ENCODE peak calls at places on chromosomes 6 and 20, in six cellular contexts. G is K562, M is stomach, B is IMR-90, X is breast epithelium, R is heart left ventricle. N is an unnamed sample.

GRCh38 chr20:57838670-57839142 is 128.9 kb upstream of the PMEPA1 start:
- DNase-seq in M (no peak), R (no peak), X (no peak), B (no peak), G (no peak), N (no peak)

GRCh38 chr6:76681781-76682180 is 609.3 kb upstream of the IMPG1 start:
- DNase-seq in M (no peak), X (no peak), R (no peak), G (no peak), B (no peak), N (no peak)

GRCh38 chr6:33936911-33937310 is 133.1 kb upstream of the MLN start:
- DNase-seq in R (no peak), X (no peak), G (no peak), M (no peak), B (no peak), N (no peak)

GRCh38 chr6:7906741-7907140 is 3.8 kb downstream of the TXNDC5 start:
- DNase-seq in M (no peak), B (no peak), X (no peak), G (no peak), R (no peak), N (no peak)

GRCh38 chr20:32975698-32976674 is 28.2 kb downstream of the SUN5 start:
- DNase-seq in X (no peak), B (no peak), M (no peak), G (no peak), R (peak), N (no peak)

GRCh38 chr6:89834884-89835792 is 5.5 kb downstream of the CASP8AP2 start:
- DNase-seq in M (no peak), G (no peak), B (peak), R (no peak), X (no peak), N (no peak)

GRCh38 chr6:4192627-4193026 is 57.3 kb upstream of the ECI2 start:
- DNase-seq in R (no peak), G (no peak), B (no peak), X (no peak), M (no peak), N (no peak)

GRCh38 chr20:53872081-53872541 is 198.3 kb downstream of the BCAS1 start:
- DNase-seq in X (no peak), G (no peak), R (no peak), B (no peak), M (no peak), N (no peak)

GRCh38 chr6:20400476-20401402 is 940 bp upstream of the E2F3 start:
- DNase-seq in B (no peak), R (peak), G (peak), M (no peak), X (no peak), N (peak)

GRCh38 chr6:166814386-166814785 is 142.0 kb downstream of the RNASET2 start:
- DNase-seq in R (no peak), M (no peak), X (no peak), G (no peak), B (no peak), N (no peak)

GRCh38 chr20:34316191-34316814 is 13.1 kb upstream of the AHCY start:
- DNase-seq in G (no peak), B (peak), R (no peak), X (no peak), M (no peak), N (no peak)

GRCh38 chr20:7667194-7667593 is 273.1 kb downstream of the HAO1 start:
- DNase-seq in G (no peak), B (no peak), X (no peak), M (no peak), R (no peak), N (no peak)

DNA sequence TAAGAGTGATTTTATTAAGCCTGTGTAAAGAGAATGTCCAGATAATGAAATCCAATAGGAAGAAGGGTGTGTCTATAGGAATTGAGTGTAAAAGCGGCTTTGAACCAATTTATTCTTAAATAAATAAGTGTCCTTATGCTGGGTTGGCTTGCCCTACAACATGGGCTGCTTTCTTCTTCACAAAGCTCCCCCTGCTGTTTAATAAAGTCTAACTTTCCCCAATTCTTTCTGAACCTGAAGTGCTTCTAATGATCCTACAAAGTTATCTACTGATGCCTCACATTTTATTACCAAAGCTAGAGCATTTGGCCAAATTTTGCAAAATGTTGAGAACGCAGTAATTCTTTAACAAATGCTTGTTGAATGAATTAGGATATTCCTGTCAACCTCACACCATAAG is 36.3 kb upstream of the SIRT5 start:
- DNase-seq in B (peak), R (no peak), G (peak), X (no peak), M (no peak), N (no peak)
- TF ChIP-seq CTCF in B (peak), R (peak), G (peak), X (no peak), M (no peak), N (peak)

DNA sequence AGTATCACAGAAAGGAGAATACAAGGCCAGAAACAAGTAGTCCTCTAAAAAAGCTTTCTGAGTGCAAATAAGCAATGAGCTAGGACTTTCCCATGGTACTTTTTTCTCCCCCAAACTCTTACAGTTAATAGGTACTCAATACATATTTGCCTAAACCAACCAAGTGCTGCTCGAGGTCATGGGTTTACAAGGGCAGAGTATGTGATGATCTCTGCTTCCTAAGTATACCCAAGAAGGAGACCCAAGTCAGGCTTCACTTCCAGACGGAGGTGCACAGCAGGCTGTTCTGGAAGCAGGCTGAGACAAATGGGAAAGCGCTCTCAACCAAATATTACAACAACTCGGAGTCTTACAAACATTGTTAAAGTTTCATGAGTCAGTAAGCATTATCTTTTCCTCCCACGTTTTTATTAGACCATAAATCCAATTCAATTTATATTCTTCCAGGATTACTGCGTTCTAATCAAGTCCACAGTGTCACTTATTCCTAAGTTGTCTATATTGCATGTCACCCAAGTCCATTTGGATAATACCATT is 8.1 kb downstream of the FYN start:
- DNase-seq in X (no peak), G (no peak), R (no peak), B (no peak), M (no peak), N (no peak)
- H3K27ac ChIP-seq in X (no peak), G (no peak), R (no peak), B (no peak), M (no peak), N (no peak)

DNA sequence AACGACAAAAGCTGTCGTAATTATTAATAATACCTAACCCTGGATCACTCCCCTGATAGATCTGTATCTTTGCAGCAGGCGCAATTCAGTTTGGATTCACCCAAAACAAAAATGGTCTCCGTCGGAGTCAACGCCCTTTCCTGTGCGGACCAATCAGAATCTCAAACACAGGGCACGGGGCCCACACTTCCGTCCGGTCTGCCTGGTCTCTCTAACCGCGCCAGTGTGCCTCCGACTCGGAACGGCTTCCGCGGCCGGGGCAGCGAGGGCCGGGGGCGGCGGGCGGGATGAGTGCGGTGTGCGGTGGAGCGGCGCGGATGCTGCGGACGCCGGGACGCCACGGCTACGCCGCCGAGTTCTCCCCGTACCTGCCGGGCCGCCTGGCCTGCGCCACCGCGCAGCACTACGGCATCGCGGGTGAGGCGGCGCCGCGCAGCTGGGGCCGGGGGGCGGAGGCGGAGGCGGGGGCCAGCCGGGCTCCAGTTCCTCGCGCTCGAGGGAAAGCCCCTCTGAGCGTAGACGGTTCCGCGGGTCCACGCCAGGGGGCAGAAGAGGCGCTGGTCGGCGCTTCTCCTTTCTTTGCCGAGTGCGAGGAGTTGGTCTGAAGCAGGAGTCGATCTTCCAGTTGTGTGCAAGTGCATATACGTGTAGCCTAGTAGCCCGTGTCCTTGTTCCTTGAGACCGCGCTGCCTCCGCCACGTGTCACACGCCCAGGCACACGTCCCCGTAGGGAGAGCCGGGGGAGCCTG is at the start of gene PEX7:
- DNase-seq in M (peak), X (peak), G (peak), B (peak), R (peak), N (peak)
- TF ChIP-seq POLR2A in M (no peak), X (peak), G (peak), B (peak), R (peak), N (peak)

DNA sequence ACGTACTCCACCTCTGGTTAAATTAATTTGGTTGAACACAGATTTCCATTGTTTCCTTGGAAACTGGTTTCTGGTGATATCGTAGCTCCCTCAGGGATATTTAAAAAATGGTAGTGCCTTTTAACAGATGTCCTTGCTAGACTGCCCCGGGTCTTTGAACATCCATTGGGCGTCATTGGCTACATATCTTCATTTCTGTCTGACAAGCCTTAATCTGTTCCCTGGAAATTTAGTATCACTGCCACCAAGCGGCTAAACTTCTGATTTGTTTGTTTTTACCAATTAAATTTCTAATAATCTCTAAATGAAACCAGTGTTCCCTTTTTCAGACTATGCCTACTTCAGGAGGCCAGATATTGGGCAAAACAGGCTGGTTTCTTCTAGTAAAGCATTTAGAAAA is 249.3 kb downstream of the ZFAND3 start:
- DNase-seq in M (no peak), X (no peak), B (no peak), R (peak), G (no peak), N (no peak)
- TF ChIP-seq CTCF in M (no peak), X (no peak), B (no peak), R (no peak), G (no peak), N (no peak)

DNA sequence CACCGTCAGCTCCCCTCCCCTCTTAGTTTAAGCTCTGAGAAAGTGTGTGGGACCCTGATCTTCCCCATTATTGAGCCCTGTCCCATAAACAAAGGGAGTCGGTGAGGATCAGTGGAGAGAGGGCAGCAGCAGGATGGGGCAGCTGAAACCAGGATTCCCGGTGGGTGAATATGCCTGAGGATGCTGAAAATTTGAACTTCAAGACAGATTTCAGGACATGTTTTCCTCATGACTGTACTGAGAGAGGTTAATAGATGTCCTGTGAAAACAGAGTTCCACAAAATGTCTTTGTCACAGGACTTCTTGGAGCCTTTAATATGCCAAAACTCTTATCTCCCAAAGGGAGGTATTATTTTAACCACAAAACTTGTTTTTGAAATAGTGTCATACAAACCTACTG is 53.5 kb upstream of the SLC22A16 start:
- DNase-seq in R (no peak), X (no peak), B (peak), M (no peak), G (no peak), N (no peak)
- H3K27ac ChIP-seq in R (no peak), X (no peak), B (peak), M (no peak), G (no peak), N (no peak)

GRCh38 chr20:23049933-23050838 is 714 bp upstream of the THBD start:
- DNase-seq in B (no peak), M (peak), X (no peak), R (peak), G (no peak), N (peak)
- TF ChIP-seq POLR2A in B (no peak), M (no peak), X (no peak), R (no peak), G (no peak), N (no peak)

GRCh38 chr6:79045966-79046365 is 32.1 kb downstream of the PHIP start:
- DNase-seq in G (no peak), B (no peak), X (no peak), M (no peak), R (no peak), N (no peak)

GRCh38 chr6:79042799-79043126 is 35.3 kb downstream of the PHIP start:
- DNase-seq in B (no peak), R (no peak), M (no peak), G (no peak), X (no peak), N (no peak)

GRCh38 chr6:79047072-79047471 is 31.0 kb downstream of the PHIP start:
- DNase-seq in B (no peak), G (no peak), M (no peak), X (no peak), R (no peak), N (no peak)

DNA sequence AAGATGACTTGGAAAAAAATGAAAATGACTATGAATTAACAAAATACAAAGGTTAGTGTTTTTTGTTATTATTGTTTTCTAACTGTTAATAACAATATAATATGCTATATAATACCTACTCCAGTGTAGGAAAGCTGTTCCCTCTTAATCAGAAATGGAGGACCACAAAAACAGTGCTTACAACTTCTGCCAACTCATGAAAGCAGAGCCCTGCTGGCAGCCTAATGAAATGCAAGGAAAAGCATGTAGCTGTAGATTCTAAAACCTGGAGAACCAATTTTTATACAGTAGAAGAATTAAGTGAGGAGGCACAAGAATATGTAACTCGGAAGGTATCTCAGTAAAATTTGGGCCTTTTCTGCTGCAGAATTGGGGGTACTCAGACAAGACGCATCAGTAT is 29.4 kb downstream of the PHIP start:
- DNase-seq in G (peak), M (no peak), R (no peak), B (peak), X (no peak), N (no peak)
- TF ChIP-seq CTCF in G (peak), M (no peak), R (no peak), B (peak), X (no peak), N (no peak)

DNA sequence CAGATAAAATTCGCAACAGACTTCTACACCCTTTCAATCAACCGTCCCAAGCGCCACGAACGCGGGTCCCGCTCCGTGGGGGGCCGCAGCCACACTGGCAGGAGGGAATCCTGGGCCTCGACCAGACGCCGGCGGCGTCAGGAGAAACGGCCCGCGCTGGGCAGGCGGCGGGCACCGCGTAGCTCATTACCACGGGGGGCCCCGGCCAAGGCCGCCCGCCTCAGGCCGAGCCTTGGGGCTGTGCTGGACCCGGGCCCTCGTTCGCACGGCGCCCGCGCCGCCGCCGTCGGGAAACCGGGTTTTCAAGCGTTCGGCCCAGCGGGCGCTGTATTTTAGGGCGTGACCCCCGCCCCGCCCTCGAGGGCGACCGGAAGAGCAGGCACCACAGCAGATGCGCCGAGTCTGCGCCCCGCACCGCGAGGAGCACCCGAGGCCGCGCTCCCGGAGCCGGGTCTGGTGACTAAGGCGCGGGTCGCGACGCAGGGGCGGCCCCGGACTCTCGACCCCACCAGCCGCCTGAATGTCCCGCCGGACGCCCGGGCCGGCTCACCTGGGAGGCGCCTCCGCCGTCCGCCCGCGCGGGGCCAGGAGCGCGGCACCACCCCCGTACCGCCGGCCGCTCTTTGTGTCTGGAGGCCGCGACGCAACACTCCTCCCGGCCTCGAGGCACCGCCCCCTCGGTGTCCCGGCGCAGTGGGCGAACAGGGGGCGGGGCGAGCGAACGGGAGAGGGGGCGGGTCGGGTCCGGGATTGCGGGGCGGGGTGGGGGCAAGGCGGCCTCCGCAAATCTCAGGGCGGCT is at the start of gene NINL:
- DNase-seq in M (peak), R (peak), B (peak), G (peak), X (peak), N (peak)
- H3K27ac ChIP-seq in M (peak), R (peak), B (peak), G (no peak), X (peak), N (peak)